ENCODE peak calls at places on chromosomes 6 and 20, in four cellular contexts. M, Z, W and J are unnamed samples. For H3K4me1, the result is how much of the 10 kb centered on the place peaks cover.

GRCh38 chr6:12506211-12506610 is 210.4 kb upstream of the PHACTR1 start:
- DNase-seq in M (no peak), Z (no peak), W (no peak), J (no peak)

GRCh38 chr6:169663468-169663867 is 38.4 kb downstream of the WDR27 start:
- DNase-seq in M (no peak), Z (no peak), W (no peak), J (no peak)

GRCh38 chr6:139510040-139510815 is 135.8 kb upstream of the CITED2 start:
- DNase-seq in M (no peak), Z (no peak), W (no peak), J (no peak)

GRCh38 chr6:161238076-161238869 is 35.6 kb downstream of the AGPAT4 start:
- DNase-seq in M (no peak), Z (no peak), W (no peak), J (no peak)

GRCh38 chr6:106527979-106528378 is 101.3 kb downstream of the RTN4IP1 start:
- DNase-seq in M (peak), Z (no peak), W (no peak), J (no peak)

GRCh38 chr6:50270427-50270826 is 220.7 kb upstream of the DEFB112 start:
- DNase-seq in M (no peak), Z (no peak), W (no peak), J (no peak)

GRCh38 chr20:33465536-33466302 is 22.2 kb upstream of the SNTA1 start:
- DNase-seq in M (no peak), Z (no peak), W (no peak), J (no peak)

GRCh38 chr20:60586417-60587105 is 628.3 kb downstream of the CDH26 start:
- DNase-seq in M (no peak), Z (no peak), W (no peak), J (no peak)

GRCh38 chr20:44646023-44646640 is 5.4 kb downstream of the ADA start:
- DNase-seq in M (no peak), Z (no peak), W (peak), J (no peak)

GRCh38 chr20:6485376-6485775 is 282.1 kb upstream of the BMP2 start:
- DNase-seq in M (no peak), Z (no peak), W (no peak), J (no peak)

GRCh38 chr6:78947962-78948361 is 80.6 kb downstream of the IRAK1BP1 start:
- DNase-seq in M (no peak), Z (no peak), W (no peak), J (no peak)

GRCh38 chr6:158654498-158654897 is 4.6 kb downstream of the SYTL3 start:
- DNase-seq in M (no peak), Z (peak), W (no peak), J (peak)

GRCh38 chr20:58611236-58612020 is 39.7 kb upstream of the STX16 start:
- DNase-seq in M (no peak), Z (peak), W (no peak), J (no peak)

GRCh38 chr6:37940074-37940847 is 120.7 kb downstream of the ZFAND3 start:
- DNase-seq in M (no peak), Z (no peak), W (no peak), J (peak)

GRCh38 chr20:2382833-2383232 is 2.1 kb downstream of the TGM6 start:
- DNase-seq in M (no peak), Z (no peak), W (no peak), J (no peak)

GRCh38 chr6:156832166-156832743 is 55.1 kb downstream of the ARID1B start:
- DNase-seq in M (peak), Z (no peak), W (no peak), J (peak)

GRCh38 chr6:153941768-153942167 is 97.3 kb upstream of the OPRM1 start:
- DNase-seq in M (no peak), Z (no peak), W (no peak), J (no peak)

GRCh38 chr6:21500894-21501293 is 92.7 kb upstream of the SOX4 start:
- DNase-seq in M (no peak), Z (peak), W (no peak), J (no peak)

GRCh38 chr6:156778615-156779205 is 1.5 kb downstream of the ARID1B start:
- DNase-seq in M (peak), Z (peak), W (no peak), J (peak)

GRCh38 chr20:38453941-38454340 is 18.7 kb upstream of the RALGAPB start:
- DNase-seq in M (no peak), Z (no peak), W (peak), J (no peak)

GRCh38 chr6:25627001-25627400 is 25.0 kb upstream of the SCGN start:
- DNase-seq in M (no peak), Z (no peak), W (no peak), J (no peak)

GRCh38 chr20:3032624-3033023 is 10.8 kb upstream of the GNRH2 start:
- DNase-seq in M (no peak), Z (no peak), W (no peak), J (no peak)

GRCh38 chr20:39885975-39886649 is 802.9 kb downstream of the MAFB start:
- DNase-seq in M (peak), Z (peak), W (no peak), J (peak)

DNA sequence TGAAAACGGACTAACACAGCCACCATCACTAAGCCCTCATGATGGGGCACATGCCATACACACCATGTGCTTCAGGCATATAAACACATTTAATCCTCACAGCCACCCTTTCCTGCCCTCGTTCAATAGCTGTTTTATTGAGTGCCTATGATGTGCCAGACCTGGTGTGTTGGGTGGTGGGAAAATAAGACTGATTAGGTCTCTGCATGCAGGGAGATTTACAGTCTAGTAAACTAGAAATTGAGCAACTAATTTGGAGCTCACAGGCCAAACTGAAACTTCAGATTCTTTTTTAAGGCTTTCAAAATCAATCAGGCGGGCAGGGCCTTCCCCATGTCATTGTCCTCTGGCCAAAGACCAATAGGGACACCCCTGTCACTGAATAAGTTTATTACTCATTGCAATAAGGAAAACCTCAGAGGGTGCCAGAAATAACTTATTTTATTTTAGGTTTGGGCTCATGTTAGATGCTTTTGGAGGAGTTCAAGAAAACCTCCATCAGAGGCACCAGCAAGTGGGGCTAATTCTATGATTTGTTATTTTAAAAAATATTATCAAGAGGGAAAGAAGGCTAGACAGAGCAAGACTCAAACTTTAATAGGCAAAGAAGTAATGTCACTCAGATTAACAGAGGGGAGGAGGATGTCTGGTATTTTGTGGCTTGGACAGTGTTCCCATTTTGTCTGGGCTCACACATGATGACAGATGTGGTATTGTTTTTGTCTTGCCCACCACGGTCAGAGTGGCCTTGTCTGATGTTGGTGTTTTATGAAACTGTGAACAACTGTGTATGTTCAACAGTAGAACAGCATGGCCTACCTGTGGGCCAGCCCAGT is 12.0 kb downstream of the ZFP64 start:
- DNase-seq in M (no peak), Z (no peak), W (peak), J (no peak)
- TF ChIP-seq POLR2A in M (no peak), Z (no peak), W (peak), J (no peak)

GRCh38 chr20:12823742-12824141 is 185.0 kb upstream of the SPTLC3 start:
- DNase-seq in M (no peak), Z (no peak), W (no peak), J (no peak)
- TF ChIP-seq EP300 in M (no peak), Z (no peak), W (no peak), J (no peak)

GRCh38 chr6:105495515-105495914 is 92.6 kb upstream of the PREP start:
- DNase-seq in M (no peak), Z (no peak), W (no peak), J (no peak)
- H3K4me1 ChIP-seq in M (under half), Z (under half), W (under half), J (under half)

GRCh38 chr20:62182469-62183425 is at the start of gene MTG2:
- DNase-seq in M (peak), Z (peak), W (peak), J (peak)
- TF ChIP-seq POLR2A in M (peak), Z (no peak), W (peak), J (peak)